ENCODE peak calls at places on chromosomes 3 and 15, in five cellular contexts. D, M, C, T and O are unnamed samples.

GRCh38 chr3:173976281-173976680 is 578.7 kb downstream of the NLGN1 start:
- DNase-seq in D (no peak), M (no peak), C (no peak), T (no peak), O (no peak)

GRCh38 chr15:66721501-66721937 is 19.5 kb downstream of the SMAD6 start:
- DNase-seq in D (no peak), M (no peak), C (no peak), T (no peak), O (no peak)

GRCh38 chr3:71645140-71645539 is 61.6 kb upstream of the FOXP1 start:
- DNase-seq in D (no peak), M (no peak), C (no peak), T (no peak), O (no peak)

GRCh38 chr3:146803746-146804145 is 198.6 kb upstream of the PLSCR5 start:
- DNase-seq in D (no peak), M (peak), C (peak), T (no peak), O (peak)

GRCh38 chr3:20185364-20185732 is 658 bp downstream of the SGO1 start:
- DNase-seq in D (no peak), M (no peak), C (peak), T (peak), O (no peak)

GRCh38 chr3:25047058-25047457 is 381.0 kb upstream of the RARB start:
- DNase-seq in D (no peak), M (peak), C (no peak), T (no peak), O (no peak)

GRCh38 chr15:66865622-66866611 is 163.9 kb downstream of the SMAD6 start:
- DNase-seq in D (no peak), M (no peak), C (no peak), T (no peak), O (no peak)

GRCh38 chr15:68553994-68554715 is 24.6 kb upstream of the CORO2B start:
- DNase-seq in D (peak), M (peak), C (peak), T (peak), O (peak)

GRCh38 chr15:52787123-52787503 is 3.0 kb downstream of the ONECUT1 start:
- DNase-seq in D (no peak), M (no peak), C (peak), T (no peak), O (no peak)

GRCh38 chr3:113212155-113212844 is 943 bp downstream of the BOC start:
- DNase-seq in D (peak), M (peak), C (peak), T (no peak), O (no peak)

GRCh38 chr3:54304867-54305266 is 182.5 kb downstream of the CACNA2D3 start:
- DNase-seq in D (peak), M (no peak), C (no peak), T (no peak), O (no peak)